ENCODE peak calls at places on chromosomes 11 and 22, in seven cellular contexts. E is IMR-90; R is CD8-positive, alpha-beta memory T cell; G is tibial nerve; H is neuronal stem cell; I is GM23338; Q is GM23248. L is an unnamed sample. For H3K4me1, the result is how much of the 10 kb centered on the place peaks cover.

GRCh38 chr11:6418958-6419611 is at the start of gene APBB1:
- DNase-seq in E (peak), R (peak), G (peak), H (peak), I (peak), Q (peak), L (no peak)

GRCh38 chr11:120929664-120930154 is 94.2 kb upstream of the TBCEL start:
- DNase-seq in E (peak), R (no peak), G (no peak), H (peak), I (peak), Q (peak), L (no peak)

GRCh38 chr11:88410636-88411035 is 73.1 kb upstream of the CTSC start:
- DNase-seq in E (no peak), R (no peak), G (no peak), H (no peak), I (no peak), Q (no peak), L (no peak)

GRCh38 chr11:8301622-8302021 is 37.9 kb upstream of the LMO1 start:
- DNase-seq in E (no peak), R (no peak), G (no peak), H (no peak), I (no peak), Q (no peak), L (no peak)

GRCh38 chr11:10322830-10323792 is 18.2 kb downstream of the ADM start:
- DNase-seq in E (peak), R (peak), G (no peak), H (no peak), I (peak), Q (peak), L (no peak)

GRCh38 chr11:4049006-4049405 is 45.6 kb upstream of the RRM1 start:
- DNase-seq in E (peak), R (no peak), G (no peak), H (no peak), I (no peak), Q (no peak), L (no peak)

GRCh38 chr11:11592146-11592684 is 29.6 kb downstream of the GALNT18 start:
- DNase-seq in E (no peak), R (no peak), G (no peak), H (no peak), I (no peak), Q (no peak), L (no peak)

GRCh38 chr11:294795-295194 is 4.5 kb downstream of the IFITM5 start:
- DNase-seq in E (no peak), R (no peak), G (no peak), H (no peak), I (no peak), Q (no peak), L (no peak)

GRCh38 chr22:42972592-42973535 is 42.1 kb downstream of the PACSIN2 start:
- DNase-seq in E (no peak), R (no peak), G (no peak), H (no peak), I (no peak), Q (no peak), L (no peak)

GRCh38 chr11:73228268-73229134 is 10.4 kb downstream of the P2RY2 start:
- DNase-seq in E (no peak), R (no peak), G (no peak), H (no peak), I (no peak), Q (no peak), L (no peak)

GRCh38 chr22:19143967-19144400 is 467 bp downstream of the ESS2 start:
- DNase-seq in E (peak), R (peak), G (no peak), H (no peak), I (no peak), Q (peak), L (no peak)

GRCh38 chr22:37442537-37442936 is 15.3 kb upstream of the ELFN2 start:
- DNase-seq in E (peak), R (no peak), G (no peak), H (no peak), I (no peak), Q (peak), L (no peak)

GRCh38 chr11:45017329-45017728 is 66.6 kb upstream of the TP53I11 start:
- DNase-seq in E (no peak), R (no peak), G (no peak), H (no peak), I (peak), Q (no peak), L (no peak)

GRCh38 chr11:87866951-87867350 is 308.3 kb downstream of the RAB38 start:
- DNase-seq in E (no peak), R (no peak), G (no peak), H (no peak), I (no peak), Q (no peak), L (no peak)

GRCh38 chr11:117717485-117718314 is 79.3 kb downstream of the DSCAML1 start:
- DNase-seq in E (no peak), R (no peak), G (no peak), H (no peak), I (peak), Q (no peak), L (no peak)

GRCh38 chr11:3115321-3115720 is 49.8 kb downstream of the OSBPL5 start:
- DNase-seq in E (no peak), R (no peak), G (no peak), H (no peak), I (no peak), Q (no peak), L (no peak)

GRCh38 chr11:103947566-103947919 is 88.9 kb upstream of the DDI1 start:
- DNase-seq in E (peak), R (no peak), G (no peak), H (no peak), I (no peak), Q (peak), L (no peak)

GRCh38 chr11:71252782-71253730 is 679 bp upstream of the SHANK2 start:
- DNase-seq in E (peak), R (no peak), G (no peak), H (no peak), I (peak), Q (peak), L (no peak)

GRCh38 chr11:17208257-17208999 is 642 bp upstream of the PIK3C2A start:
- DNase-seq in E (peak), R (no peak), G (no peak), H (peak), I (peak), Q (peak), L (no peak)

GRCh38 chr11:93933230-93933629 is 82.8 kb upstream of the VSTM5 start:
- DNase-seq in E (peak), R (no peak), G (no peak), H (no peak), I (no peak), Q (no peak), L (no peak)

GRCh38 chr11:28169816-28170215 is 61.6 kb downstream of the METTL15 start:
- DNase-seq in E (peak), R (no peak), G (no peak), H (no peak), I (no peak), Q (peak), L (no peak)

GRCh38 chr11:75463106-75463774 is 30.2 kb upstream of the KLHL35 start:
- DNase-seq in E (no peak), R (no peak), G (no peak), H (no peak), I (no peak), Q (no peak), L (no peak)

GRCh38 chr22:43110444-43110926 is at the start of gene BIK:
- DNase-seq in E (no peak), R (peak), G (no peak), H (peak), I (peak), Q (peak), L (no peak)

GRCh38 chr11:33982661-33983060 is 68.9 kb upstream of the CAPRIN1 start:
- DNase-seq in E (no peak), R (no peak), G (no peak), H (no peak), I (no peak), Q (no peak), L (no peak)

GRCh38 chr11:110867951-110868350 is 155.7 kb upstream of the ARHGAP20 start:
- DNase-seq in E (no peak), R (no peak), G (no peak), H (no peak), I (no peak), Q (no peak), L (no peak)

GRCh38 chr22:11253000-11253511 is 4274.9 kb upstream of the OR11H1 start:
- DNase-seq in E (no peak), R (no peak), G (no peak), H (no peak), I (no peak), Q (no peak), L (no peak)

GRCh38 chr11:57354699-57355098 is 16.5 kb downstream of the P2RX3 start:
- DNase-seq in E (no peak), R (no peak), G (no peak), H (no peak), I (no peak), Q (no peak), L (no peak)

GRCh38 chr11:130480166-130480565 is 31.7 kb downstream of the ADAMTS15 start:
- DNase-seq in E (peak), R (no peak), G (no peak), H (no peak), I (no peak), Q (peak), L (no peak)

GRCh38 chr11:2345050-2345449 is 32.1 kb upstream of the CD81 start:
- DNase-seq in E (no peak), R (no peak), G (no peak), H (no peak), I (no peak), Q (no peak), L (no peak)

GRCh38 chr11:36281850-36282249 is 7.4 kb downstream of the COMMD9 start:
- DNase-seq in E (no peak), R (no peak), G (no peak), H (no peak), I (no peak), Q (no peak), L (no peak)

GRCh38 chr11:125140251-125140650 is 24.3 kb upstream of the PKNOX2 start:
- DNase-seq in E (no peak), R (no peak), G (no peak), H (no peak), I (no peak), Q (no peak), L (no peak)

GRCh38 chr11:62193954-62194353 is 3.9 kb downstream of the SCGB1D1 start:
- DNase-seq in E (no peak), R (no peak), G (no peak), H (peak), I (peak), Q (peak), L (no peak)

GRCh38 chr11:124891390-124891861 is 6.2 kb downstream of the ROBO4 start:
- DNase-seq in E (no peak), R (no peak), G (no peak), H (no peak), I (peak), Q (no peak), L (no peak)

GRCh38 chr22:37053310-37054077 is 2.0 kb downstream of the KCTD17 start:
- DNase-seq in E (no peak), R (no peak), G (no peak), H (no peak), I (no peak), Q (peak), L (no peak)

GRCh38 chr11:61923166-61924015 is 6.0 kb upstream of the RAB3IL1 start:
- DNase-seq in E (peak), R (no peak), G (peak), H (no peak), I (peak), Q (peak), L (no peak)

GRCh38 chr11:129734654-129735053 is 81.0 kb upstream of the TMEM45B start:
- DNase-seq in E (no peak), R (no peak), G (no peak), H (no peak), I (no peak), Q (no peak), L (no peak)

GRCh38 chr11:22432331-22433065 is 94.3 kb downstream of the SLC17A6 start:
- DNase-seq in E (peak), R (no peak), G (peak), H (peak), I (peak), Q (peak), L (no peak)

GRCh38 chr11:134349109-134349801 is 17.5 kb downstream of the GLB1L2 start:
- DNase-seq in E (no peak), R (peak), G (no peak), H (no peak), I (no peak), Q (no peak), L (no peak)

GRCh38 chr11:997907-998306 is 38.6 kb downstream of the MUC6 start:
- DNase-seq in E (no peak), R (no peak), G (no peak), H (no peak), I (no peak), Q (no peak), L (no peak)

DNA sequence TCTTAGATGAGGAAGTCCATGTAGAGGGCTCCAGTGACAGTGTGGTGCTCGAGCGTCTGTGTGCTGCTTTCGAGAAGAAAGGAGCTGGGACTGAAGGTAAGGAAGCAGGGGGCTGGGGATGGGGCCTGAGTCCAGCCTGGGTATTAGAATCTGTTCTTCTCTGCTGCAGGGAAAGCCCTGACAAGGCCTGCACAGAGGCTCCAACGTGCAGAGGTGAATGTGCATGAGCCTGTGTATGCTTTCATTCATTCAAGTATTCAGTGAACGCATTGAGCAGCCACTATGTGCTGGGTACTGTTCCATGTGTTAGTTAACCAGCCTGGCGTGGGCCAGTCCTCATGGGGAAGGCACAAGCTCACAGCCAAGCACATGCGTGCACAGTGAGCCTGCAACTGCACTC is 93.4 kb downstream of the MYO18B start:
- DNase-seq in E (no peak), R (no peak), G (no peak), H (no peak), I (no peak), Q (no peak), L (no peak)
- H3K4me1 ChIP-seq in E (under half), R (under half), G (under half), H (under half), I (under half), Q (under half), L (under half)

GRCh38 chr11:35211952-35212351 is 73.0 kb downstream of the CD44 start:
- DNase-seq in E (no peak), R (no peak), G (no peak), H (no peak), I (no peak), Q (peak), L (no peak)

GRCh38 chr11:35215945-35216344 is 77.0 kb downstream of the CD44 start:
- DNase-seq in E (no peak), R (no peak), G (no peak), H (no peak), I (no peak), Q (peak), L (no peak)

GRCh38 chr11:35214792-35215193 is 75.8 kb downstream of the CD44 start:
- DNase-seq in E (peak), R (no peak), G (no peak), H (no peak), I (peak), Q (peak), L (no peak)

GRCh38 chr11:35216962-35217667 is 78.1 kb downstream of the CD44 start:
- DNase-seq in E (no peak), R (peak), G (no peak), H (no peak), I (no peak), Q (peak), L (no peak)

DNA sequence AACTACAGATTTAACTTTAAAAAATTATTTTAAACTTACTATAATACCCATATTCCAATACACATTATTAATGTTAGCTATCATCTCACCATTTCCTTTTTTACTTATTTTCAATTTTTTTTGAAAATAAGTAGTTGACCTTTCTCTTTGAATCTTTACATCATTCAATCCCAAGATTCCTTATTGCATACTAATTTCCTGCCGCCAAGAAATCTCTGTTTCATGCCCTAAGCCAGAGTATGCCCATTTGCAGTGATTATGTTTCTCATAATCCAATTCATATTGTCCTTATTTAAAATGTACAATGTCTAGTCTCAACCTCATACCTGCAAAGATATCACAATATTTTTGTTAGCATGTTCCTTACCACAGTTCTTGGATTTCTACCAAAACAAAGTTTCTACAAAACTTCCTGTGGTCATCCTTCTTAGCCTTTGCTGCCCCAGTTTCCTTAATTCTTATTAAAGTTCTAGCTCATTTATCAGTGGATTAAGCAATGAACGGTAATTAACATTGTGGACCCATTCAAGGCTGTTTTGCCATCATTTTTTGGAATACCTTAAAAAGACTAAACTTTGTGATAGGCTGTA is 75.3 kb downstream of the CD44 start:
- DNase-seq in E (no peak), R (no peak), G (no peak), H (no peak), I (no peak), Q (peak), L (no peak)
- H3K4me1 ChIP-seq in E (under half), R (half or more), G (under half), H (under half), I (under half), Q (half or more), L (half or more)

GRCh38 chr22:45585946-45586540 is 83.4 kb downstream of the FBLN1 start:
- DNase-seq in E (no peak), R (no peak), G (no peak), H (no peak), I (no peak), Q (no peak), L (no peak)
- H3K4me1 ChIP-seq in E (under half), R (under half), G (under half), H (under half), I (under half), Q (under half), L (under half)

GRCh38 chr22:39311592-39312400 is 7.6 kb downstream of the RPL3 start:
- DNase-seq in E (no peak), R (no peak), G (no peak), H (no peak), I (peak), Q (peak), L (no peak)

GRCh38 chr22:39309364-39309861 is 10.0 kb downstream of the RPL3 start:
- DNase-seq in E (no peak), R (no peak), G (no peak), H (no peak), I (peak), Q (peak), L (no peak)

GRCh38 chr22:39308614-39309363 is 10.6 kb downstream of the RPL3 start:
- DNase-seq in E (peak), R (no peak), G (peak), H (no peak), I (peak), Q (peak), L (no peak)

GRCh38 chr22:39312410-39312809 is 7.0 kb downstream of the RPL3 start:
- DNase-seq in E (no peak), R (no peak), G (no peak), H (no peak), I (no peak), Q (peak), L (no peak)

DNA sequence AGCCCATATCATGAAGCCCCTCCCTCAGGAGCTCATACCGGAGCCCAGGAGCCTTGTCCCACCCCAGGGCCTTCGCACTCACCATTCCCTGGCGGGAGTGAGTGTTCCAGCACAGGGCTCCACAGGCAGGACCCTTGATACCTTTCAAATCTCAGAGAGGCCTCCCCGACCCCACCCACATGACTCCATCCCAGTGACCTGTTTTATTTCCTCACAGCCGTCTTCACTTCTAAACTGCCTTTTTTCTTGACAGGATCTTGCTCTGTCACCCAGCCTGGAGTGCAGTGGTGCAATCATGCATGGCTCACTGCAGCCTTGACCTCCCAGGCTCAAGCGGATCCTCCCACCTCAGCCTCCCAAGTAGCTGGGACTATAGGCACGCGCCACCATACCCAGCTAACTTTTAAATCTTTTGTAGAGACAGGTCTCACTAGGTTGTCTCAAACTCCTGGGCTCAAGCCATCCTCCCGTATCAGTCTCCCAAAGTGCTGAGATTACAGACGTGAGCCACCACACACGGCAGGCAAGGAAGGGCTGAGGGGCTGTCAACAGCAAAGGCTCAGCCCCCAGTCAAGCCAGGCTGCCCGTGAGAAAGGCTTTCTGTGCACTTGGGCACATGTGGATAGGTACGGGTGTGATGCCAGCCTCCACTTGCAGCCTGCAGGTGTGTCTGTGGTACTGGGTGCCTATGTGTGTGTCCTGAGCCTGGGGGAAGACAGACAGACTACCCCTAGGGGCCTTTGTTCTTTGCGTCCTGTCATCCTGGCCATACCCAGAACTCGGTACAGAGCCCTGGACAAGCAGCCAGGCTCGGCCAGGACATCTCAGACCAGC is 9.3 kb downstream of the RPL3 start:
- DNase-seq in E (peak), R (no peak), G (no peak), H (no peak), I (no peak), Q (peak), L (no peak)
- H3K4me1 ChIP-seq in E (under half), R (under half), G (under half), H (under half), I (under half), Q (under half), L (half or more)

GRCh38 chr22:50469377-50470305 is 5.2 kb downstream of the SBF1 start:
- DNase-seq in E (peak), R (peak), G (no peak), H (no peak), I (peak), Q (peak), L (peak)

GRCh38 chr22:50467341-50467740 is 7.5 kb downstream of the SBF1 start:
- DNase-seq in E (no peak), R (no peak), G (no peak), H (no peak), I (no peak), Q (no peak), L (no peak)

GRCh38 chr22:50470491-50470890 is 4.3 kb downstream of the SBF1 start:
- DNase-seq in E (no peak), R (no peak), G (no peak), H (no peak), I (no peak), Q (no peak), L (no peak)

GRCh38 chr22:50467773-50468440 is 6.9 kb downstream of the SBF1 start:
- DNase-seq in E (no peak), R (no peak), G (no peak), H (no peak), I (no peak), Q (no peak), L (no peak)

DNA sequence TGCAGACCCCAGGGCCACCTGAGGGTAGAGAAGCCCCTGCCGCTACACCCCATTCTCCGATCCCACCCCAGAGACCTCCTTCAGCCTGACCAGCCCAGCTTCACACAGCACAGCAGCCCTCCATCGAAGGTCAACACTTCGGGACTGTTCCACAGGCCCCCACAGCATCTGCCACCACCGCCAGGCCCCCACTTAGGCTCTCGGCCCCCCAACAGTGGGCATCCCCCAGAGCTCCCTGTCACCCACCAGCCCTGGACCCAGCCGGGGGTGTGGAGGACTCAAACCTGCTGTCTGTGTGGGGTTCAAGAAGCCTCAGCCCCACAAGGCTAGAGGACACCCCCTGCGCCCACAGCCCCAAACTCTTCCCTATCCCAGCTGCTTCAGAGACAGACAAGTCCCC is 6.2 kb downstream of the SBF1 start:
- DNase-seq in E (no peak), R (no peak), G (no peak), H (no peak), I (no peak), Q (no peak), L (no peak)
- H3K4me1 ChIP-seq in E (under half), R (half or more), G (under half), H (under half), I (under half), Q (under half), L (under half)